ENCODE peak calls at places on chromosomes 1 and 21, in eight cellular contexts. One of them, this sample, is unnamed.

GRCh38 chr1:14894811-14895524 is 258.6 kb upstream of the TMEM51 start:
- DNase-seq in activated CD4-positive, alpha-beta T cell treated with anti-CD3 and anti-CD28 coated beads for 36 hours: no peak
- DNase-seq in body of pancreas: peak; percentile 70
- DNase-seq in midbrain: no peak
- DNase-seq in endothelial cell: no peak
- DNase-seq in stimulated activated CD4-positive, alpha-beta T cell treated with anti-CD3 and anti-CD28 coated beads, Interleukin-4, amount 100 ng/mL, for 48 hours: no peak
- DNase-seq in AG04450: no peak
- DNase-seq in tibial artery: no peak
- DNase-seq in this sample: peak; percentile 45

GRCh38 chr1:31627301-31627929 is 9.9 kb downstream of the HCRTR1 start:
- DNase-seq in tibial artery: peak; percentile 45
- DNase-seq in body of pancreas: peak; percentile 86
- DNase-seq in endothelial cell: no peak
- DNase-seq in AG04450: no peak
- DNase-seq in stimulated activated CD4-positive, alpha-beta T cell treated with anti-CD3 and anti-CD28 coated beads, Interleukin-4, amount 100 ng/mL, for 48 hours: no peak
- DNase-seq in activated CD4-positive, alpha-beta T cell treated with anti-CD3 and anti-CD28 coated beads for 36 hours: no peak
- DNase-seq in midbrain: peak; percentile 36
- DNase-seq in this sample: no peak

GRCh38 chr1:160818207-160818935 is 22.4 kb downstream of the LY9 start:
- DNase-seq in stimulated activated CD4-positive, alpha-beta T cell treated with anti-CD3 and anti-CD28 coated beads, Interleukin-4, amount 100 ng/mL, for 48 hours: no peak
- DNase-seq in AG04450: no peak
- DNase-seq in endothelial cell: no peak
- DNase-seq in activated CD4-positive, alpha-beta T cell treated with anti-CD3 and anti-CD28 coated beads for 36 hours: no peak
- DNase-seq in midbrain: no peak
- DNase-seq in body of pancreas: no peak
- DNase-seq in tibial artery: no peak
- DNase-seq in this sample: no peak

GRCh38 chr21:31405638-31406037 is 61.6 kb upstream of the TIAM1 start:
- DNase-seq in endothelial cell: no peak
- DNase-seq in body of pancreas: no peak
- DNase-seq in AG04450: no peak
- DNase-seq in stimulated activated CD4-positive, alpha-beta T cell treated with anti-CD3 and anti-CD28 coated beads, Interleukin-4, amount 100 ng/mL, for 48 hours: no peak
- DNase-seq in activated CD4-positive, alpha-beta T cell treated with anti-CD3 and anti-CD28 coated beads for 36 hours: no peak
- DNase-seq in tibial artery: no peak
- DNase-seq in midbrain: no peak
- DNase-seq in this sample: no peak

GRCh38 chr21:25298512-25299491 is 308.5 kb downstream of the MRPL39 start:
- DNase-seq in body of pancreas: no peak
- DNase-seq in endothelial cell: no peak
- DNase-seq in stimulated activated CD4-positive, alpha-beta T cell treated with anti-CD3 and anti-CD28 coated beads, Interleukin-4, amount 100 ng/mL, for 48 hours: no peak
- DNase-seq in activated CD4-positive, alpha-beta T cell treated with anti-CD3 and anti-CD28 coated beads for 36 hours: no peak
- DNase-seq in AG04450: no peak
- DNase-seq in midbrain: no peak
- DNase-seq in tibial artery: no peak
- DNase-seq in this sample: no peak

GRCh38 chr1:12617901-12618660 is at the start of gene DHRS3:
- DNase-seq in stimulated activated CD4-positive, alpha-beta T cell treated with anti-CD3 and anti-CD28 coated beads, Interleukin-4, amount 100 ng/mL, for 48 hours: peak; percentile 50
- DNase-seq in endothelial cell: peak; percentile 74
- DNase-seq in body of pancreas: peak; percentile 88
- DNase-seq in AG04450: no peak
- DNase-seq in tibial artery: peak; percentile 82
- DNase-seq in midbrain: peak; percentile 78
- DNase-seq in activated CD4-positive, alpha-beta T cell treated with anti-CD3 and anti-CD28 coated beads for 36 hours: peak; percentile 83
- DNase-seq in this sample: peak; percentile 82

GRCh38 chr1:245614476-245614875 is 459.7 kb downstream of the KIF26B start:
- DNase-seq in AG04450: no peak
- DNase-seq in activated CD4-positive, alpha-beta T cell treated with anti-CD3 and anti-CD28 coated beads for 36 hours: no peak
- DNase-seq in endothelial cell: no peak
- DNase-seq in tibial artery: no peak
- DNase-seq in midbrain: no peak
- DNase-seq in body of pancreas: no peak
- DNase-seq in stimulated activated CD4-positive, alpha-beta T cell treated with anti-CD3 and anti-CD28 coated beads, Interleukin-4, amount 100 ng/mL, for 48 hours: no peak
- DNase-seq in this sample: no peak

GRCh38 chr1:10866314-10867091 is 70.1 kb upstream of the CASZ1 start:
- DNase-seq in AG04450: no peak
- DNase-seq in body of pancreas: peak; percentile 12
- DNase-seq in endothelial cell: peak; percentile 27
- DNase-seq in tibial artery: no peak
- DNase-seq in activated CD4-positive, alpha-beta T cell treated with anti-CD3 and anti-CD28 coated beads for 36 hours: peak; percentile 64
- DNase-seq in stimulated activated CD4-positive, alpha-beta T cell treated with anti-CD3 and anti-CD28 coated beads, Interleukin-4, amount 100 ng/mL, for 48 hours: peak; percentile 20
- DNase-seq in midbrain: no peak
- DNase-seq in this sample: peak; percentile 38

GRCh38 chr21:45456014-45456835 is 51.3 kb downstream of the COL18A1 start:
- DNase-seq in midbrain: no peak
- DNase-seq in body of pancreas: no peak
- DNase-seq in tibial artery: no peak
- DNase-seq in endothelial cell: no peak
- DNase-seq in stimulated activated CD4-positive, alpha-beta T cell treated with anti-CD3 and anti-CD28 coated beads, Interleukin-4, amount 100 ng/mL, for 48 hours: no peak
- DNase-seq in AG04450: no peak
- DNase-seq in activated CD4-positive, alpha-beta T cell treated with anti-CD3 and anti-CD28 coated beads for 36 hours: no peak
- DNase-seq in this sample: no peak

GRCh38 chr1:202234331-202235002 is 40.9 kb downstream of the LGR6 start:
- DNase-seq in body of pancreas: no peak
- DNase-seq in tibial artery: no peak
- DNase-seq in activated CD4-positive, alpha-beta T cell treated with anti-CD3 and anti-CD28 coated beads for 36 hours: no peak
- DNase-seq in midbrain: no peak
- DNase-seq in AG04450: no peak
- DNase-seq in endothelial cell: no peak
- DNase-seq in stimulated activated CD4-positive, alpha-beta T cell treated with anti-CD3 and anti-CD28 coated beads, Interleukin-4, amount 100 ng/mL, for 48 hours: no peak
- DNase-seq in this sample: peak; percentile 51

GRCh38 chr21:33039542-33039941 is 13.8 kb downstream of the OLIG2 start:
- DNase-seq in stimulated activated CD4-positive, alpha-beta T cell treated with anti-CD3 and anti-CD28 coated beads, Interleukin-4, amount 100 ng/mL, for 48 hours: no peak
- DNase-seq in AG04450: no peak
- DNase-seq in activated CD4-positive, alpha-beta T cell treated with anti-CD3 and anti-CD28 coated beads for 36 hours: no peak
- DNase-seq in tibial artery: no peak
- DNase-seq in midbrain: peak; percentile 87
- DNase-seq in endothelial cell: no peak
- DNase-seq in body of pancreas: no peak
- DNase-seq in this sample: no peak

GRCh38 chr1:27109103-27109822 is 45.7 kb downstream of the SLC9A1 start:
- DNase-seq in body of pancreas: peak; percentile 47
- DNase-seq in activated CD4-positive, alpha-beta T cell treated with anti-CD3 and anti-CD28 coated beads for 36 hours: peak; percentile 70
- DNase-seq in stimulated activated CD4-positive, alpha-beta T cell treated with anti-CD3 and anti-CD28 coated beads, Interleukin-4, amount 100 ng/mL, for 48 hours: peak; percentile 38
- DNase-seq in AG04450: no peak
- DNase-seq in endothelial cell: peak; percentile 47
- DNase-seq in tibial artery: no peak
- DNase-seq in midbrain: no peak
- DNase-seq in this sample: no peak

GRCh38 chr1:1989102-1989542 is 14.5 kb downstream of the CFAP74 start:
- DNase-seq in endothelial cell: no peak
- DNase-seq in body of pancreas: peak; percentile 32
- DNase-seq in activated CD4-positive, alpha-beta T cell treated with anti-CD3 and anti-CD28 coated beads for 36 hours: no peak
- DNase-seq in stimulated activated CD4-positive, alpha-beta T cell treated with anti-CD3 and anti-CD28 coated beads, Interleukin-4, amount 100 ng/mL, for 48 hours: no peak
- DNase-seq in tibial artery: no peak
- DNase-seq in AG04450: no peak
- DNase-seq in midbrain: no peak
- DNase-seq in this sample: no peak

GRCh38 chr21:34688145-34688544 is 19.4 kb downstream of the CLIC6 start:
- DNase-seq in activated CD4-positive, alpha-beta T cell treated with anti-CD3 and anti-CD28 coated beads for 36 hours: no peak
- DNase-seq in midbrain: no peak
- DNase-seq in AG04450: no peak
- DNase-seq in stimulated activated CD4-positive, alpha-beta T cell treated with anti-CD3 and anti-CD28 coated beads, Interleukin-4, amount 100 ng/mL, for 48 hours: no peak
- DNase-seq in tibial artery: no peak
- DNase-seq in body of pancreas: no peak
- DNase-seq in endothelial cell: peak; percentile 71
- DNase-seq in this sample: peak; percentile 53

GRCh38 chr1:176696109-176696508 is 233.1 kb downstream of the PAPPA2 start:
- DNase-seq in activated CD4-positive, alpha-beta T cell treated with anti-CD3 and anti-CD28 coated beads for 36 hours: no peak
- DNase-seq in midbrain: no peak
- DNase-seq in body of pancreas: peak; percentile 43
- DNase-seq in endothelial cell: no peak
- DNase-seq in stimulated activated CD4-positive, alpha-beta T cell treated with anti-CD3 and anti-CD28 coated beads, Interleukin-4, amount 100 ng/mL, for 48 hours: no peak
- DNase-seq in tibial artery: no peak
- DNase-seq in AG04450: no peak
- DNase-seq in this sample: no peak

GRCh38 chr1:38140025-38140487 is 93.5 kb upstream of the POU3F1 start:
- DNase-seq in stimulated activated CD4-positive, alpha-beta T cell treated with anti-CD3 and anti-CD28 coated beads, Interleukin-4, amount 100 ng/mL, for 48 hours: no peak
- DNase-seq in AG04450: no peak
- DNase-seq in activated CD4-positive, alpha-beta T cell treated with anti-CD3 and anti-CD28 coated beads for 36 hours: no peak
- DNase-seq in body of pancreas: no peak
- DNase-seq in tibial artery: no peak
- DNase-seq in endothelial cell: no peak
- DNase-seq in midbrain: no peak
- DNase-seq in this sample: no peak

GRCh38 chr1:203166192-203166940 is 9.3 kb downstream of the MYBPH start:
- DNase-seq in midbrain: no peak
- DNase-seq in tibial artery: no peak
- DNase-seq in AG04450: no peak
- DNase-seq in activated CD4-positive, alpha-beta T cell treated with anti-CD3 and anti-CD28 coated beads for 36 hours: peak; percentile 38
- DNase-seq in stimulated activated CD4-positive, alpha-beta T cell treated with anti-CD3 and anti-CD28 coated beads, Interleukin-4, amount 100 ng/mL, for 48 hours: no peak
- DNase-seq in endothelial cell: no peak
- DNase-seq in body of pancreas: peak; percentile 73
- DNase-seq in this sample: peak; percentile 53

GRCh38 chr1:111234258-111234657 is 6.7 kb downstream of the CHI3L2 start:
- DNase-seq in body of pancreas: no peak
- DNase-seq in tibial artery: no peak
- DNase-seq in activated CD4-positive, alpha-beta T cell treated with anti-CD3 and anti-CD28 coated beads for 36 hours: no peak
- DNase-seq in endothelial cell: no peak
- DNase-seq in AG04450: no peak
- DNase-seq in midbrain: no peak
- DNase-seq in stimulated activated CD4-positive, alpha-beta T cell treated with anti-CD3 and anti-CD28 coated beads, Interleukin-4, amount 100 ng/mL, for 48 hours: no peak
- DNase-seq in this sample: no peak

GRCh38 chr1:232511172-232511571 is 118.8 kb downstream of the SIPA1L2 start:
- DNase-seq in AG04450: no peak
- DNase-seq in tibial artery: no peak
- DNase-seq in endothelial cell: no peak
- DNase-seq in midbrain: no peak
- DNase-seq in activated CD4-positive, alpha-beta T cell treated with anti-CD3 and anti-CD28 coated beads for 36 hours: no peak
- DNase-seq in stimulated activated CD4-positive, alpha-beta T cell treated with anti-CD3 and anti-CD28 coated beads, Interleukin-4, amount 100 ng/mL, for 48 hours: no peak
- DNase-seq in body of pancreas: no peak
- DNase-seq in this sample: no peak

GRCh38 chr1:15033264-15033663 is 120.3 kb upstream of the TMEM51 start:
- DNase-seq in endothelial cell: no peak
- DNase-seq in body of pancreas: no peak
- DNase-seq in midbrain: no peak
- DNase-seq in activated CD4-positive, alpha-beta T cell treated with anti-CD3 and anti-CD28 coated beads for 36 hours: no peak
- DNase-seq in AG04450: peak; percentile 73
- DNase-seq in tibial artery: no peak
- DNase-seq in stimulated activated CD4-positive, alpha-beta T cell treated with anti-CD3 and anti-CD28 coated beads, Interleukin-4, amount 100 ng/mL, for 48 hours: no peak
- DNase-seq in this sample: no peak

GRCh38 chr21:24290151-24290833 is 1317.0 kb downstream of the MRPL39 start:
- DNase-seq in tibial artery: no peak
- DNase-seq in endothelial cell: no peak
- DNase-seq in body of pancreas: no peak
- DNase-seq in AG04450: no peak
- DNase-seq in activated CD4-positive, alpha-beta T cell treated with anti-CD3 and anti-CD28 coated beads for 36 hours: peak; percentile 40
- DNase-seq in midbrain: no peak
- DNase-seq in stimulated activated CD4-positive, alpha-beta T cell treated with anti-CD3 and anti-CD28 coated beads, Interleukin-4, amount 100 ng/mL, for 48 hours: peak; percentile 1
- DNase-seq in this sample: no peak

This sample was measured in AG20443.